ENCODE peak calls at places on chromosomes 13 and 19, in nine cellular contexts. U is CD4-positive, alpha-beta T cell; J is cardiac muscle cell; Q is fibroblast of lung; M is colonic mucosa; B is A549; P is neural crest cell; L is HFF-Myc; O is PC-3. Y is an unnamed sample.

GRCh38 chr13:107284168-107284567 is 716.2 kb upstream of the ARGLU1 start:
- DNase-seq in P (no peak), L (no peak), M (no peak), B (no peak), O (peak), J (peak), U (no peak), Q (peak), Y (no peak)

GRCh38 chr19:10776900-10777650 is 58.9 kb downstream of the TMED1 start:
- DNase-seq in O (no peak), B (no peak), M (no peak), L (no peak), Q (no peak), U (no peak), J (no peak), P (no peak), Y (no peak)

GRCh38 chr13:99972190-99972731 is 694 bp upstream of the ZIC5 start:
- DNase-seq in U (no peak), P (peak), B (peak), L (no peak), Q (no peak), M (peak), O (no peak), J (no peak), Y (no peak)

GRCh38 chr19:33553530-33554310 is 32.1 kb upstream of the PEPD start:
- DNase-seq in J (no peak), B (no peak), P (no peak), Q (no peak), M (no peak), O (no peak), L (no peak), U (no peak), Y (no peak)

GRCh38 chr13:33606692-33607091 is 211.3 kb upstream of the RFC3 start:
- DNase-seq in L (no peak), Q (peak), J (peak), P (peak), B (peak), M (no peak), U (no peak), O (no peak), Y (no peak)

GRCh38 chr19:38417544-38418506 is 8.2 kb downstream of the RASGRP4 start:
- DNase-seq in P (peak), B (peak), O (peak), J (peak), Q (peak), M (peak), U (peak), L (no peak), Y (no peak)

GRCh38 chr13:100528353-100528752 is 60.2 kb downstream of the GGACT start:
- DNase-seq in O (no peak), Q (no peak), B (no peak), J (no peak), U (no peak), L (no peak), M (no peak), P (no peak), Y (no peak)

GRCh38 chr19:5684694-5685430 is 4.0 kb downstream of the HSD11B1L start:
- DNase-seq in O (no peak), J (no peak), Q (no peak), U (no peak), B (no peak), P (no peak), L (no peak), M (no peak), Y (no peak)

GRCh38 chr19:23802290-23802689 is 43.6 kb upstream of the ZNF681 start:
- DNase-seq in P (no peak), J (no peak), B (no peak), U (no peak), M (no peak), O (no peak), L (no peak), Q (no peak), Y (no peak)

DNA sequence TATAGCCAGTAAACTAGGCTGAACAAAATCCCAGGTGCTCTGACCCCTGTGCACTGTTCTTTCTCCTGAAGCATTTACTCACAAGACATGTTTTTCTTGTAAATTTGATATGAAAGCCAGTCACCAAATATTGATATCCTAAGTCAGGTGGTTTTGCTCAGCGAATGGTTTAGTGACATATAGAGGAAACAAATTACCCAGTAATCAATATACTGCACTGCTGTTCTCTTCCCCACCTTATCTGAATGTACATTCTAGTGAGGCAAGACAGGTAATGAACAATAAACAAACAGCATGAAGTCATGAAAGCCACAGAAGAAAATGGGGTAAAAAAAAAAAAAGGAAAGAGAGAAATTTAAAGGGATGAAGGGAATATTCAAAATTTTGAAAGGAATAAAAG is 1567.0 kb upstream of the SPRY2 start:
- DNase-seq in U (no peak), M (no peak), B (no peak), P (no peak), O (no peak), Q (no peak), J (no peak), L (no peak), Y (no peak)
- TF ChIP-seq CTCF in U (no peak), M (no peak), B (no peak), P (no peak), O (no peak), Q (no peak), J (no peak), L (no peak), Y (no peak)

DNA sequence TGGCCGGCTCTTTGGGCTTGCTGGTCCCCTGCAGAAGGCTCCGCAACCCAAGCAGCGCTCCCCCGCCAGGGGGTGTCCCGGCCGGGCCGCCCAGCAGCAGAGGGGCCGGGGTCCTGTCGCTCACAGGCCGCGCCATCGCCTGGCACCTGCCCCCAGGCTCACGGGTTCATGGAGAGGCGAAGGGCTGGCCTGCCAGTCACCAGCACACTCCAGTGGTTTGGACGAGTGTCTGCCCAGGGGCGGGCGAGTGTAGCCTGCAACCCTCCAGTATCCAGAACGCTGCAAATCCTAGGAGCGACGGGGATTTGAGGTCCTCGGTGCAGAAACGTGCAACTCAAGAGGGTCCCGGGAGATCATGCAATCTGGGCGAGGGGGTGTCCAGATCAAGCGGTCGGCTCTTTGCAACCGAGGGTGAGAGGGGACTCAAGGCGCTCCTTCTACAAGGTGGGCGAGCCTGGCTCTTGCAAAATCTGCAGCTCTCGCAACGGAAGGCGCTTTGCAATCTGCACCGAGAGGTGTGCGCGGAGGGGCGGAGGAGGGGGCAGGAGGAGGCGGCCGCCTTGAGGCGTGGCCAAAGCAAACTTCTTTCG is at the start of gene DBP:
- DNase-seq in M (no peak), J (no peak), P (no peak), L (no peak), U (no peak), B (peak), O (peak), Q (no peak), Y (no peak)
- TF ChIP-seq CTCF in M (no peak), J (peak), P (no peak), L (no peak), U (no peak), B (no peak), O (no peak), Q (no peak), Y (no peak)

GRCh38 chr13:70964124-70964523 is 855.9 kb upstream of the KLHL1 start:
- DNase-seq in Q (peak), U (no peak), M (no peak), P (no peak), L (no peak), O (peak), J (no peak), B (peak), Y (no peak)
- TF ChIP-seq CTCF in Q (no peak), U (no peak), M (no peak), P (peak), L (no peak), O (peak), J (no peak), B (no peak), Y (no peak)

DNA sequence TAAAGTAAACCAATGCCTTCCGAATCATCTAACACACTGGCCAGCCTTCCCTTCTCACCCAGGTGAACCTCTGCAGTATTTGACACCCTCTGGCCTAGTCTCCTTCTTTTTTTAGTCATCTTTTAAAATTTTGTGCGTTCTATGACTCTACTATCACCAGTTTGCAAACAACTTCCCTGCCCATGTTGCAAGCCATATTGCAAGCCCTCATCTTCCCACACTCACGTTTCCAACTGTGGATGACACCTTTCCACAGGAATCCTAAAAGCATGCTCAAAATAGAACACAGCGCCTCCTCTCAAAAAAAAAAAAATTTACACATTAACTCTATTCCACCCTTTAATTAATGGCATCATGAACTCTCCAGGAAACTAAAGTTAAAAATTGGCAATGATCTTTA is 440.1 kb downstream of the EFNB2 start:
- DNase-seq in L (no peak), P (no peak), O (no peak), J (no peak), B (no peak), U (no peak), M (no peak), Q (no peak), Y (no peak)
- TF ChIP-seq CTCF in L (no peak), P (no peak), O (no peak), J (no peak), B (no peak), U (no peak), M (no peak), Q (no peak), Y (no peak)

DNA sequence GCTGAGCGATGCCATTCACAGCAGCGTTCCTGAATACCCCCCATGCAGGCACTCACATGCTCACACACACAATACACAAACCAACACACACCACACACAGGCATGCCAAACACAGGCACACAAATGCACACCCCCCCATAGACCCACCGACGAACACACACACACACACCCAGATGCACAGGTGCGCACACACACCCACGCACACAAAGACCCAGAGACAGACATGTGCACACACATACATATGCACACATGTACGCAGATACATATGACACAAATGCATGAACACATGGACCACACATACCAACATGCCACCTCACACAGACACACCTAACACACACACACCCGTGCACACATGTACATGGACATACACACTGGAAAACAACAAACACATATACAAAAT is 7.0 kb upstream of the CSNK1G2 start:
- DNase-seq in O (no peak), L (no peak), Q (no peak), B (no peak), U (no peak), P (no peak), J (no peak), M (no peak), Y (no peak)
- TF ChIP-seq CTCF in O (no peak), L (no peak), Q (no peak), B (no peak), U (no peak), P (no peak), J (no peak), M (no peak), Y (no peak)

GRCh38 chr19:16376649-16377048 is 52.0 kb downstream of the KLF2 start:
- DNase-seq in J (no peak), M (no peak), U (no peak), P (peak), B (peak), L (no peak), O (peak), Q (no peak), Y (no peak)
- TF ChIP-seq CTCF in J (peak), M (peak), U (peak), P (peak), B (peak), L (peak), O (peak), Q (peak), Y (peak)

GRCh38 chr19:55778331-55778730 is 9.4 kb downstream of the RFPL4AL1 start:
- DNase-seq in M (no peak), U (no peak), J (no peak), Q (no peak), L (no peak), B (no peak), O (no peak), P (no peak), Y (no peak)

GRCh38 chr19:55781112-55781511 is 12.2 kb downstream of the RFPL4AL1 start:
- DNase-seq in U (no peak), J (no peak), P (no peak), B (no peak), O (no peak), L (no peak), M (no peak), Q (no peak), Y (no peak)

GRCh38 chr19:55777528-55777927 is 8.6 kb downstream of the RFPL4AL1 start:
- DNase-seq in M (no peak), L (no peak), U (no peak), P (no peak), Q (no peak), O (peak), B (no peak), J (no peak), Y (no peak)
- TF ChIP-seq CTCF in M (no peak), L (no peak), U (no peak), P (no peak), Q (no peak), O (peak), B (no peak), J (no peak), Y (no peak)

DNA sequence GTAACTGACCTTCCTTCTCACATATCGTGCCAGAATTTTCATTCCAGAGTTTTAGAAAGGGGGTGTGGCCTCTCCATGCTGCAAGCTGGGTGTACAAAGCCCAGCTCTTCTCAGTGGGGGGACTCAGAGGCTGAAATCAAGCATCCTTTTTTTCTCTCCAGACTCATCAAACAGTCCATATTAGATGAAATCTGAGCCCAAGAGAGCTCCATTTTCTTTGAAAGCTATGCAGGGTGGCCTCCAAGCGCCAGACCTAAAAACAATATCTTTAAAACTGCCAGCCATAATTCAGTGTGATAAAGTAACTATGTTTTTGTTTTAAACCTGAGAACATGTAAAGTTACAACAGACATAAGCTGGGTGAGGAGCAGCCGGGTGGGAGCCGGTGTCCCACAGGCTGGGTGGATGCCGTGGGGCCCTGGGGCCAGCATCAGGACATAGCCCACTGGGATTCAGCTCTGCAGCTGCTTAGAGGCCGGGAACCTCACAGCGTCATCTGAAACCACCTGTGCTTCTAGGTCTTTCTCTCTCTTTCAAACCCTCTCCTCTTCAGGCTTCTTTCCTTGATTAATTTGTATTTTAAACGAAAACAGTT is 249.2 kb downstream of the ZNF536 start:
- DNase-seq in L (no peak), P (no peak), U (no peak), M (no peak), Q (no peak), J (no peak), B (no peak), O (no peak), Y (no peak)
- TF ChIP-seq CTCF in L (no peak), P (no peak), U (no peak), M (no peak), Q (no peak), J (no peak), B (no peak), O (no peak), Y (no peak)

GRCh38 chr13:28805193-28805819 is 14.8 kb upstream of the MTUS2 start:
- DNase-seq in B (peak), U (no peak), J (peak), P (peak), M (peak), Q (no peak), L (no peak), O (peak), Y (no peak)
- TF ChIP-seq CTCF in B (peak), U (peak), J (peak), P (peak), M (no peak), Q (no peak), L (peak), O (peak), Y (no peak)

Y was measured in natural killer cell.